ENCODE peak calls at places on chromosomes 7 and 10, in five cellular contexts. One of them, this sample, is unnamed.

GRCh38 chr7:4837814-4838625 is 23.8 kb downstream of the PAPOLB start:
- DNase-seq in ovary: no peak
- DNase-seq in mesenchymal stem cell: no peak
- DNase-seq in uterus: no peak
- DNase-seq in HCT116: no peak
- DNase-seq in this sample: no peak

GRCh38 chr7:64634406-64635062 is 31.4 kb upstream of the ZNF107 start:
- DNase-seq in ovary: no peak
- DNase-seq in mesenchymal stem cell: no peak
- DNase-seq in uterus: no peak
- DNase-seq in HCT116: no peak
- DNase-seq in this sample: no peak

GRCh38 chr10:83677795-83678194 is 461.5 kb upstream of the GHITM start:
- DNase-seq in ovary: no peak
- DNase-seq in mesenchymal stem cell: peak; percentile 83
- DNase-seq in uterus: no peak
- DNase-seq in HCT116: no peak
- DNase-seq in this sample: no peak

GRCh38 chr10:86071758-86072157 is 294.8 kb downstream of the GRID1 start:
- DNase-seq in ovary: no peak
- DNase-seq in mesenchymal stem cell: no peak
- DNase-seq in uterus: no peak
- DNase-seq in HCT116: no peak
- DNase-seq in this sample: no peak

GRCh38 chr7:2114052-2114451 is 118.7 kb downstream of the MAD1L1 start:
- DNase-seq in ovary: no peak
- DNase-seq in mesenchymal stem cell: peak; percentile 87
- DNase-seq in uterus: no peak
- DNase-seq in HCT116: peak; percentile 27
- DNase-seq in this sample: no peak

GRCh38 chr10:5467634-5468255 is 31.6 kb downstream of the CALML5 start:
- DNase-seq in ovary: no peak
- DNase-seq in mesenchymal stem cell: no peak
- DNase-seq in uterus: no peak
- DNase-seq in HCT116: no peak
- DNase-seq in this sample: no peak

GRCh38 chr7:141300816-141301215 is 227.0 kb downstream of the TMEM178B start:
- DNase-seq in ovary: no peak
- DNase-seq in mesenchymal stem cell: no peak
- DNase-seq in uterus: no peak
- DNase-seq in HCT116: no peak
- DNase-seq in this sample: no peak

GRCh38 chr7:4550117-4550516 is 132.0 kb upstream of the FOXK1 start:
- DNase-seq in ovary: no peak
- DNase-seq in mesenchymal stem cell: no peak
- DNase-seq in uterus: no peak
- DNase-seq in HCT116: no peak
- DNase-seq in this sample: no peak

GRCh38 chr10:31769564-31769963 is 159.1 kb downstream of the ARHGAP12 start:
- DNase-seq in ovary: no peak
- DNase-seq in mesenchymal stem cell: peak; percentile 28
- DNase-seq in uterus: no peak
- DNase-seq in HCT116: no peak
- DNase-seq in this sample: no peak

GRCh38 chr7:153331427-153331826 is 571.9 kb downstream of the ACTR3B start:
- DNase-seq in ovary: no peak
- DNase-seq in mesenchymal stem cell: no peak
- DNase-seq in uterus: no peak
- DNase-seq in HCT116: no peak
- DNase-seq in this sample: no peak

GRCh38 chr10:131310904-131311660 is 439 bp downstream of the TCERG1L start:
- DNase-seq in ovary: no peak
- DNase-seq in mesenchymal stem cell: no peak
- DNase-seq in uterus: no peak
- DNase-seq in HCT116: no peak
- DNase-seq in this sample: no peak

GRCh38 chr7:22896917-22897316 is 74.3 kb upstream of the TOMM7 start:
- DNase-seq in ovary: no peak
- DNase-seq in mesenchymal stem cell: no peak
- DNase-seq in uterus: no peak
- DNase-seq in HCT116: peak; percentile 7
- DNase-seq in this sample: no peak

GRCh38 chr7:144629011-144629410 is 206.8 kb downstream of the TPK1 start:
- DNase-seq in ovary: no peak
- DNase-seq in mesenchymal stem cell: no peak
- DNase-seq in uterus: no peak
- DNase-seq in HCT116: no peak
- DNase-seq in this sample: no peak

GRCh38 chr7:16416289-16417282 is 4.8 kb downstream of the CRPPA start:
- DNase-seq in ovary: no peak
- DNase-seq in mesenchymal stem cell: peak; percentile 91
- DNase-seq in uterus: no peak
- DNase-seq in HCT116: no peak
- DNase-seq in this sample: no peak

GRCh38 chr7:85866540-85866939 is 679.7 kb upstream of the SEMA3D start:
- DNase-seq in ovary: no peak
- DNase-seq in mesenchymal stem cell: no peak
- DNase-seq in uterus: no peak
- DNase-seq in HCT116: no peak
- DNase-seq in this sample: no peak

GRCh38 chr10:31353574-31353973 is 34.6 kb downstream of the ZEB1 start:
- DNase-seq in ovary: no peak
- DNase-seq in mesenchymal stem cell: peak; percentile 56
- DNase-seq in uterus: no peak
- DNase-seq in HCT116: peak; percentile 82
- DNase-seq in this sample: no peak

GRCh38 chr7:31078363-31078990 is 26.4 kb downstream of the ADCYAP1R1 start:
- DNase-seq in ovary: no peak
- DNase-seq in mesenchymal stem cell: no peak
- DNase-seq in uterus: no peak
- DNase-seq in HCT116: no peak
- DNase-seq in this sample: no peak

GRCh38 chr10:2079603-2080078 is 342.3 kb upstream of the ADARB2 start:
- DNase-seq in ovary: no peak
- DNase-seq in mesenchymal stem cell: no peak
- DNase-seq in uterus: no peak
- DNase-seq in HCT116: no peak
- DNase-seq in this sample: no peak

GRCh38 chr10:102405632-102406031 is 10.1 kb downstream of the NFKB2 start:
- DNase-seq in ovary: no peak
- DNase-seq in mesenchymal stem cell: no peak
- DNase-seq in uterus: no peak
- DNase-seq in HCT116: no peak
- DNase-seq in this sample: no peak

GRCh38 chr7:106114735-106115383 is 2.7 kb upstream of the SYPL1 start:
- DNase-seq in ovary: no peak
- DNase-seq in mesenchymal stem cell: no peak
- DNase-seq in uterus: no peak
- DNase-seq in HCT116: no peak
- DNase-seq in this sample: no peak

GRCh38 chr7:98784216-98784785 is 85.5 kb downstream of the TMEM130 start:
- DNase-seq in ovary: no peak
- DNase-seq in mesenchymal stem cell: no peak
- DNase-seq in uterus: no peak
- DNase-seq in HCT116: no peak
- DNase-seq in this sample: no peak

GRCh38 chr7:18541189-18541870 is 45.8 kb downstream of the HDAC9 start:
- DNase-seq in ovary: no peak
- DNase-seq in mesenchymal stem cell: peak; percentile 41
- DNase-seq in uterus: peak; percentile 48
- DNase-seq in HCT116: no peak
- DNase-seq in this sample: peak; percentile 87

GRCh38 chr10:16470747-16471146 is 33.9 kb downstream of the PTER start:
- DNase-seq in ovary: no peak
- DNase-seq in mesenchymal stem cell: no peak
- DNase-seq in uterus: no peak
- DNase-seq in HCT116: no peak
- DNase-seq in this sample: peak; percentile 28

GRCh38 chr10:17235136-17235535 is 7.1 kb downstream of the VIM start:
- DNase-seq in ovary: no peak
- DNase-seq in mesenchymal stem cell: peak; percentile 59
- DNase-seq in uterus: no peak
- DNase-seq in HCT116: no peak
- DNase-seq in this sample: no peak

GRCh38 chr7:66319373-66319979 is 114.3 kb downstream of the TPST1 start:
- DNase-seq in ovary: no peak
- DNase-seq in mesenchymal stem cell: no peak
- DNase-seq in uterus: no peak
- DNase-seq in HCT116: no peak
- DNase-seq in this sample: no peak

GRCh38 chr10:50275650-50276235 is 24.4 kb upstream of the ASAH2 start:
- DNase-seq in ovary: no peak
- DNase-seq in mesenchymal stem cell: peak; percentile 10
- DNase-seq in uterus: no peak
- DNase-seq in HCT116: no peak
- DNase-seq in this sample: no peak

GRCh38 chr7:96238976-96239766 is 82.7 kb downstream of the SLC25A13 start:
- DNase-seq in ovary: no peak
- DNase-seq in mesenchymal stem cell: no peak
- DNase-seq in uterus: no peak
- DNase-seq in HCT116: no peak
- DNase-seq in this sample: no peak

GRCh38 chr7:96236198-96237039 is 85.5 kb downstream of the SLC25A13 start:
- DNase-seq in ovary: peak; percentile 85
- DNase-seq in mesenchymal stem cell: peak; percentile 89
- DNase-seq in uterus: peak; percentile 70
- DNase-seq in HCT116: peak; percentile 18
- DNase-seq in this sample: peak; percentile 65

GRCh38 chr7:96235281-96235680 is 86.6 kb downstream of the SLC25A13 start:
- DNase-seq in ovary: no peak
- DNase-seq in mesenchymal stem cell: no peak
- DNase-seq in uterus: no peak
- DNase-seq in HCT116: no peak
- DNase-seq in this sample: no peak

GRCh38 chr7:96238474-96238873 is 83.4 kb downstream of the SLC25A13 start:
- DNase-seq in ovary: no peak
- DNase-seq in mesenchymal stem cell: no peak
- DNase-seq in uterus: no peak
- DNase-seq in HCT116: no peak
- DNase-seq in this sample: no peak

DNA sequence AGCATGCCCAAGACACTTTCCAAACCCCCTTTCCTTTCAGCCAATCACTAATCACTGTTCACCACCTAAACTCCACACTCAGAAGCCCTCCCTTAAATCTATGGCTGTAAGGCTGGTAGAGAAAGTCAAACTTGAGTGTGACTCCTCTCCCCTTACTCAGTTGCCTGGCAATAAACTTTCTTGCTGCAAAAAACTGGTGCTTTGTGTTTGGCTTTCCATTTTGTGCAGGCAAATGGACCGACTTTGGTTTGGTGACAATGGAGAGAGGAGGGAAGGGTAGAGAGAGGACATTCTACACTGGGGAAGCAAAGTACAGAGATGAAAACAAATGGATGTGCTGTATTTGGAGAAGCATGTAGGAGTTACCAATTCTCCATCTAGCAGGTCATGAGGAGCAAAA is 84.9 kb downstream of the SLC25A13 start:
- DNase-seq in ovary: no peak
- DNase-seq in mesenchymal stem cell: no peak
- DNase-seq in uterus: no peak
- DNase-seq in HCT116: no peak
- DNase-seq in this sample: no peak
- H3K27ac ChIP-seq in ovary: peak overlapping the region; percentile 80
- H3K27ac ChIP-seq in mesenchymal stem cell: peak overlapping the region; percentile 85
- H3K27ac ChIP-seq in uterus: peak overlapping the region; percentile 55
- H3K27ac ChIP-seq in HCT116: no peak overlapping the region
- H3K27ac ChIP-seq in this sample: peak overlapping the region; percentile 8

GRCh38 chr7:74059037-74059436 is 24.6 kb upstream of the LIMK1 start:
- DNase-seq in ovary: no peak
- DNase-seq in mesenchymal stem cell: no peak
- DNase-seq in uterus: no peak
- DNase-seq in HCT116: no peak
- DNase-seq in this sample: no peak

GRCh38 chr7:74057216-74057925 is 26.2 kb upstream of the LIMK1 start:
- DNase-seq in ovary: no peak
- DNase-seq in mesenchymal stem cell: no peak
- DNase-seq in uterus: no peak
- DNase-seq in HCT116: no peak
- DNase-seq in this sample: peak; percentile 64

GRCh38 chr7:74056096-74056915 is 27.3 kb upstream of the LIMK1 start:
- DNase-seq in ovary: no peak
- DNase-seq in mesenchymal stem cell: no peak
- DNase-seq in uterus: no peak
- DNase-seq in HCT116: no peak
- DNase-seq in this sample: peak; percentile 67

GRCh38 chr7:74058486-74058885 is 25.1 kb upstream of the LIMK1 start:
- DNase-seq in ovary: no peak
- DNase-seq in mesenchymal stem cell: no peak
- DNase-seq in uterus: no peak
- DNase-seq in HCT116: no peak
- DNase-seq in this sample: peak; percentile 64

GRCh38 chr7:74057987-74058386 is 25.6 kb upstream of the LIMK1 start:
- DNase-seq in ovary: no peak
- DNase-seq in mesenchymal stem cell: no peak
- DNase-seq in uterus: no peak
- DNase-seq in HCT116: no peak
- DNase-seq in this sample: no peak
- H3K36me3 ChIP-seq in ovary: no peaks in the 10 kb centered on the region
- H3K36me3 ChIP-seq in mesenchymal stem cell: no peaks in the 10 kb centered on the region
- H3K36me3 ChIP-seq in uterus: no peaks in the 10 kb centered on the region
- H3K36me3 ChIP-seq in HCT116: no peaks in the 10 kb centered on the region
- H3K36me3 ChIP-seq in this sample: peaks cover 83% of the 10 kb centered on the region

GRCh38 chr10:58995058-58995596 is 181.3 kb upstream of the PHYHIPL start:
- DNase-seq in ovary: no peak
- DNase-seq in mesenchymal stem cell: no peak
- DNase-seq in uterus: no peak
- DNase-seq in HCT116: no peak
- DNase-seq in this sample: no peak
- H3K27me3 ChIP-seq in ovary: no peaks in the 10 kb centered on the region
- H3K27me3 ChIP-seq in mesenchymal stem cell: no peaks in the 10 kb centered on the region
- H3K27me3 ChIP-seq in uterus: no peaks in the 10 kb centered on the region
- H3K27me3 ChIP-seq in HCT116: no peaks in the 10 kb centered on the region
- H3K27me3 ChIP-seq in this sample: no peaks in the 10 kb centered on the region

GRCh38 chr10:62047240-62047897 is 145.9 kb downstream of the ARID5B start:
- DNase-seq in ovary: no peak
- DNase-seq in mesenchymal stem cell: peak; percentile 62
- DNase-seq in uterus: no peak
- DNase-seq in HCT116: no peak
- DNase-seq in this sample: no peak

GRCh38 chr10:62045765-62046521 is 144.4 kb downstream of the ARID5B start:
- DNase-seq in ovary: no peak
- DNase-seq in mesenchymal stem cell: peak; percentile 99
- DNase-seq in uterus: peak; percentile 49
- DNase-seq in HCT116: no peak
- DNase-seq in this sample: no peak

GRCh38 chr10:62047960-62048383 is 146.5 kb downstream of the ARID5B start:
- DNase-seq in ovary: no peak
- DNase-seq in mesenchymal stem cell: peak; percentile 72
- DNase-seq in uterus: no peak
- DNase-seq in HCT116: no peak
- DNase-seq in this sample: no peak

GRCh38 chr10:62048473-62048872 is 147.0 kb downstream of the ARID5B start:
- DNase-seq in ovary: no peak
- DNase-seq in mesenchymal stem cell: no peak
- DNase-seq in uterus: no peak
- DNase-seq in HCT116: no peak
- DNase-seq in this sample: no peak

GRCh38 chr10:62046522-62047239 is 145.2 kb downstream of the ARID5B start:
- DNase-seq in ovary: peak; percentile 39
- DNase-seq in mesenchymal stem cell: peak; percentile 89
- DNase-seq in uterus: peak; percentile 83
- DNase-seq in HCT116: no peak
- DNase-seq in this sample: no peak
- H3K27ac ChIP-seq in ovary: peak overlapping the region; percentile 92
- H3K27ac ChIP-seq in mesenchymal stem cell: peak overlapping the region; percentile 97
- H3K27ac ChIP-seq in uterus: peak overlapping the region; percentile 99
- H3K27ac ChIP-seq in HCT116: no peak overlapping the region
- H3K27ac ChIP-seq in this sample: peak overlapping the region; percentile 96